ENCODE peak calls at places on chromosomes 4 and X, in eight cellular contexts. N, M, D, Z, R, V, K and T are unnamed samples.

GRCh38 chr4:47531241-47531953 is 46.3 kb downstream of the ATP10D start:
- DNase-seq in R (no peak), Z (peak; percentile 27), M (no peak), V (peak; percentile 37), D (peak; percentile 91), K (peak; percentile 12), N (peak; percentile 50), T (peak; percentile 30)

GRCh38 chrX:154516655-154517100 is 646 bp upstream of the FAM3A start:
- DNase-seq in N (no peak), Z (no peak), V (no peak), R (no peak), M (no peak), D (peak; percentile 31), K (no peak), T (no peak)

GRCh38 chrX:42176790-42177189 is 253.4 kb upstream of the CASK start:
- DNase-seq in N (no peak), Z (no peak), R (no peak), M (peak; percentile 2), K (no peak), D (no peak), V (no peak), T (no peak)

GRCh38 chr4:73053076-73053475 is 16.4 kb downstream of the COX18 start:
- DNase-seq in M (no peak), K (no peak), Z (no peak), N (no peak), D (no peak), V (no peak), R (no peak), T (no peak)

GRCh38 chr4:48578132-48578964 is 88.3 kb downstream of the ZAR1 start:
- DNase-seq in Z (peak; percentile 34), M (peak; percentile 51), V (no peak), R (no peak), N (peak; percentile 61), K (no peak), D (peak; percentile 71), T (peak; percentile 50)

GRCh38 chrX:153669174-153669890 is 4.3 kb downstream of the PNCK start:
- DNase-seq in Z (peak; percentile 28), N (no peak), D (no peak), R (no peak), M (no peak), V (peak; percentile 34), K (peak; percentile 32), T (no peak)

GRCh38 chrX:132592880-132593279 is 104.0 kb upstream of the MBNL3 start:
- DNase-seq in Z (no peak), M (no peak), K (no peak), N (peak; percentile 1), R (no peak), V (no peak), D (no peak), T (no peak)

GRCh38 chrX:54891573-54891972 is 29.1 kb upstream of the TRO start:
- DNase-seq in K (no peak), V (no peak), Z (peak; percentile 29), D (peak; percentile 46), R (no peak), N (peak; percentile 33), M (peak; percentile 8), T (no peak)

GRCh38 chr4:127586922-127587571 is 45.7 kb upstream of the INTU start:
- DNase-seq in D (peak; percentile 49), R (no peak), M (peak; percentile 58), V (no peak), Z (no peak), N (peak; percentile 39), K (no peak), T (peak; percentile 41)

GRCh38 chr4:77120888-77121508 is 36.0 kb upstream of the CCNG2 start:
- DNase-seq in V (no peak), R (peak; percentile 51), D (no peak), N (no peak), Z (no peak), M (no peak), K (no peak), T (no peak)

GRCh38 chr4:163195247-163195765 is 28.6 kb upstream of the NAF1 start:
- DNase-seq in N (no peak), V (no peak), D (no peak), K (no peak), Z (no peak), M (no peak), R (no peak), T (no peak)

GRCh38 chr4:142838781-142839180 is 7.3 kb downstream of the INPP4B start:
- DNase-seq in N (no peak), R (no peak), K (no peak), M (no peak), V (no peak), D (no peak), Z (no peak), T (no peak)

GRCh38 chr4:156692016-156692415 is 279.6 kb downstream of the PDGFC start:
- DNase-seq in R (no peak), M (no peak), Z (no peak), V (no peak), N (no peak), K (no peak), D (no peak), T (no peak)